ENCODE peak calls at places on chromosomes 1 and 21, in seven cellular contexts. X, E, V, B, Y, H and I are unnamed samples.

GRCh38 chr1:220807726-220808125 is 21.0 kb downstream of the MTARC1 start:
- DNase-seq in X (no peak), E (no peak), V (no peak), B (no peak), Y (no peak), H (no peak), I (no peak)

GRCh38 chr1:54506594-54506993 is 41.4 kb upstream of the ACOT11 start:
- DNase-seq in X (no peak), E (no peak), V (no peak), B (no peak), Y (no peak), H (no peak), I (no peak)

GRCh38 chr1:182671779-182672486 is 12.5 kb downstream of the RGS8 start:
- DNase-seq in X (no peak), E (peak; percentile 64), V (no peak), B (no peak), Y (no peak), H (no peak), I (no peak)

GRCh38 chr1:26351591-26352337 is 2.2 kb downstream of the CRYBG2 start:
- DNase-seq in X (no peak), E (no peak), V (peak; percentile 59), B (peak; percentile 97), Y (no peak), H (peak; percentile 41), I (no peak)

GRCh38 chr1:181151378-181152326 is 63.2 kb downstream of the IER5 start:
- DNase-seq in X (no peak), E (peak; percentile 39), V (peak; percentile 34), B (no peak), Y (no peak), H (no peak), I (no peak)

GRCh38 chr1:78570539-78570938 is 49.7 kb upstream of the IFI44L start:
- DNase-seq in X (no peak), E (peak; percentile 2), V (no peak), B (peak; percentile 1), Y (no peak), H (no peak), I (no peak)

GRCh38 chr1:63662056-63662836 is 69.0 kb downstream of the PGM1 start:
- DNase-seq in X (no peak), E (no peak), V (no peak), B (no peak), Y (no peak), H (peak; percentile 78), I (no peak)

GRCh38 chr21:44377922-44378645 is 24.7 kb downstream of the TRPM2 start:
- DNase-seq in X (no peak), E (peak; percentile 17), V (no peak), B (no peak), Y (no peak), H (no peak), I (no peak)

GRCh38 chr1:186008920-186009737 is 274.9 kb downstream of the HMCN1 start:
- DNase-seq in X (no peak), E (no peak), V (no peak), B (no peak), Y (no peak), H (no peak), I (no peak)

GRCh38 chr21:45421071-45421845 is 16.3 kb downstream of the COL18A1 start:
- DNase-seq in X (no peak), E (peak; percentile 52), V (no peak), B (no peak), Y (no peak), H (no peak), I (peak; percentile 85)

GRCh38 chr1:38758824-38759223 is 100.7 kb downstream of the RRAGC start:
- DNase-seq in X (no peak), E (no peak), V (no peak), B (no peak), Y (no peak), H (no peak), I (no peak)

GRCh38 chr1:61925591-61926298 is 183.5 kb downstream of the PATJ start:
- DNase-seq in X (no peak), E (no peak), V (no peak), B (no peak), Y (no peak), H (no peak), I (no peak)

GRCh38 chr1:42950146-42950480 is 8.6 kb downstream of the SLC2A1 start:
- DNase-seq in X (no peak), E (no peak), V (no peak), B (no peak), Y (no peak), H (no peak), I (no peak)

GRCh38 chr1:6260961-6261614 is at the start of gene GPR153:
- DNase-seq in X (no peak), E (peak; percentile 90), V (peak; percentile 95), B (no peak), Y (no peak), H (no peak), I (peak; percentile 39)

GRCh38 chr1:14539309-14539708 is 59.2 kb upstream of the KAZN start:
- DNase-seq in X (no peak), E (no peak), V (no peak), B (no peak), Y (no peak), H (no peak), I (no peak)

GRCh38 chr1:14539953-14540563 is 58.4 kb upstream of the KAZN start:
- DNase-seq in X (no peak), E (no peak), V (no peak), B (no peak), Y (no peak), H (no peak), I (no peak)

GRCh38 chr1:14545422-14546025 is 53.0 kb upstream of the KAZN start:
- DNase-seq in X (no peak), E (no peak), V (no peak), B (no peak), Y (no peak), H (no peak), I (no peak)

GRCh38 chr1:14541348-14541747 is 57.1 kb upstream of the KAZN start:
- DNase-seq in X (no peak), E (no peak), V (no peak), B (no peak), Y (no peak), H (no peak), I (no peak)

GRCh38 chr1:14543191-14543849 is 55.2 kb upstream of the KAZN start:
- DNase-seq in X (no peak), E (no peak), V (no peak), B (no peak), Y (no peak), H (no peak), I (no peak)
- TF ChIP-seq JUND in X (no peak), E (no peak), V (no peak), B (no peak), Y (no peak), H (no peak), I (no peak)

GRCh38 chr1:77421504-77422233 is 139.8 kb downstream of the AK5 start:
- DNase-seq in X (no peak), E (no peak), V (no peak), B (no peak), Y (no peak), H (no peak), I (no peak)
- TF ChIP-seq JUND in X (no peak), E (no peak), V (no peak), B (no peak), Y (no peak), H (no peak), I (no peak)

GRCh38 chr1:18973446-18973955 is 17.0 kb upstream of the IFFO2 start:
- DNase-seq in X (no peak), E (no peak), V (no peak), B (no peak), Y (no peak), H (no peak), I (no peak)

GRCh38 chr1:18972991-18973390 is 16.5 kb upstream of the IFFO2 start:
- DNase-seq in X (no peak), E (no peak), V (no peak), B (no peak), Y (no peak), H (no peak), I (no peak)

GRCh38 chr1:18970762-18971161 is 14.3 kb upstream of the IFFO2 start:
- DNase-seq in X (no peak), E (no peak), V (no peak), B (no peak), Y (no peak), H (no peak), I (no peak)

GRCh38 chr1:18974005-18974404 is 17.5 kb upstream of the IFFO2 start:
- DNase-seq in X (no peak), E (no peak), V (no peak), B (no peak), Y (no peak), H (no peak), I (no peak)

DNA sequence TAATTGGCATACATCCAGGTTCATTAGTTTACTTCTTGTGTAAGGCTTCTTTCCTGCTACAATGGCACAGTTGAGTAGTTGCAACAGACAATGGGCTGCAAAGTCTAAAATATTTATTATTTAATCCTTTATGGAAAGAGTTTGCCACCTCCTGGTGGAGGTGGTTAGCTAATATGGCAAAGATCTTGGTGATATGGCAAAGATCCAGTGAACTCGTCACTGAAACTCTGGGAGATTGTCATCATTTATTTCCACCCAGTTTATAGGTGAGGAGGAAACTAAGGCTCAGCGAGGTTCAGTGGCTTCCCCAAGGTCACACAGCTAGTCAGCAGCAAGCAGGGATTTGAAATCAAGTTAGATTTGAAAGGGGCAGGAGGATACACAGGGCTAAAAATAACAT is 16.1 kb upstream of the IFFO2 start:
- DNase-seq in X (no peak), E (no peak), V (no peak), B (no peak), Y (no peak), H (no peak), I (peak; percentile 37)
- TF ChIP-seq JUND in X (no peak), E (no peak), V (no peak), B (no peak), Y (no peak), H (no peak), I (no peak)

GRCh38 chr1:153261793-153262371 is 2.4 kb downstream of the LORICRIN start:
- DNase-seq in X (no peak), E (no peak), V (no peak), B (no peak), Y (no peak), H (no peak), I (peak; percentile 10)

GRCh38 chr1:153260473-153260979 is 1.0 kb downstream of the LORICRIN start:
- DNase-seq in X (no peak), E (peak; percentile 18), V (no peak), B (no peak), Y (no peak), H (no peak), I (no peak)

GRCh38 chr1:153259387-153259786 is at the start of gene LORICRIN:
- DNase-seq in X (no peak), E (no peak), V (no peak), B (no peak), Y (no peak), H (no peak), I (no peak)

GRCh38 chr1:153262462-153263157 is 3.1 kb downstream of the LORICRIN start:
- DNase-seq in X (peak; percentile 41), E (no peak), V (no peak), B (no peak), Y (no peak), H (no peak), I (no peak)

GRCh38 chr1:153260980-153261792 is 1.7 kb downstream of the LORICRIN start:
- DNase-seq in X (no peak), E (peak; percentile 69), V (peak; percentile 12), B (no peak), Y (no peak), H (no peak), I (no peak)
- TF ChIP-seq JUND in X (no peak), E (no peak), V (no peak), B (no peak), Y (no peak), H (no peak), I (no peak)